ENCODE peak calls at places on chromosomes 2 and 18, in four cellular contexts. C is H9, L is neuronal stem cell, B is H1. I is an unnamed sample.

GRCh38 chr2:20617892-20618467 is 32.9 kb downstream of the HS1BP3 start:
- DNase-seq in C (no peak), B (no peak), L (no peak), I (peak)

GRCh38 chr2:216619411-216620393 is 13.5 kb upstream of the IGFBP2 start:
- DNase-seq in L (no peak), B (no peak), C (peak), I (peak)

GRCh38 chr18:36718705-36719328 is 110.0 kb downstream of the TPGS2 start:
- DNase-seq in B (no peak), C (no peak), L (no peak), I (no peak)

GRCh38 chr2:23465982-23466381 is 81.0 kb downstream of the KLHL29 start:
- DNase-seq in B (no peak), C (no peak), L (no peak), I (no peak)

GRCh38 chr2:108385411-108386071 is 7.8 kb downstream of the SULT1C4 start:
- DNase-seq in L (no peak), B (no peak), C (no peak), I (no peak)

GRCh38 chr2:150944315-150944714 is 317.3 kb downstream of the RBM43 start:
- DNase-seq in L (no peak), B (no peak), C (no peak), I (no peak)

GRCh38 chr18:70183441-70183840 is 22.0 kb downstream of the RTTN start:
- DNase-seq in L (no peak), C (no peak), B (no peak), I (no peak)

GRCh38 chr2:220227272-220227920 is 600.0 kb downstream of the SLC4A3 start:
- DNase-seq in B (no peak), C (no peak), L (no peak), I (peak)

GRCh38 chr2:236754234-236754924 is 184.8 kb downstream of the ACKR3 start:
- DNase-seq in C (no peak), L (no peak), B (no peak), I (no peak)

GRCh38 chr2:134367915-134368911 is 114.3 kb downstream of the MGAT5 start:
- DNase-seq in B (no peak), C (no peak), L (no peak), I (peak)

GRCh38 chr2:6978991-6979390 is 61.8 kb downstream of the RNF144A start:
- DNase-seq in L (no peak), C (no peak), B (no peak), I (no peak)

GRCh38 chr2:237627463-237628321 is at the start of gene LRRFIP1:
- DNase-seq in B (no peak), L (no peak), C (peak), I (no peak)

GRCh38 chr2:11492720-11493119 is 26.8 kb upstream of the E2F6 start:
- DNase-seq in L (no peak), C (no peak), B (no peak), I (no peak)

GRCh38 chr2:239249781-239250180 is 151.0 kb downstream of the HDAC4 start:
- DNase-seq in L (no peak), C (no peak), B (no peak), I (peak)

GRCh38 chr18:77078671-77079070 is 53.9 kb downstream of the MBP start:
- DNase-seq in L (no peak), C (no peak), B (no peak), I (no peak)

DNA sequence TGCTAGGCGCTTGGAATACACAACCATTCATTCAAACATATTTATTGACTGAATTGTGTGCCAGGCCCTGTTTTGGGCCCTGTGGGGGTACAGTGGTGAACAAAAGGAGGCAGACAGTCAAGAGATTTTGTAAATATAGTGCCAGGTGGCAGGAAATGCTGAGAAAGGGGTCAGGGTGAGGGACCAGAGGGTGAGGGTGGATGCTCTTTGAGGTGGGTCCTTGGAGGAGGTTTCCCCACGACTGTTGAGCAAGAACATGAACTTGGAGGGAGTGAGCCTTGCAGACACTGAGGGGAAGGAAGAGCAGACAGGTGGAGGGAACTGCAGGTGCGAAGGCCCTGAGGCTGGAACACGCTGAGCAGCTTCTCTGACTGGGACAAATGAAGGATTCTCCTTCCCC is 40.7 kb downstream of the ODC1 start:
- DNase-seq in B (no peak), L (no peak), C (no peak), I (no peak)
- H3K27ac ChIP-seq in B (no peak), L (no peak), C (no peak), I (no peak)

DNA sequence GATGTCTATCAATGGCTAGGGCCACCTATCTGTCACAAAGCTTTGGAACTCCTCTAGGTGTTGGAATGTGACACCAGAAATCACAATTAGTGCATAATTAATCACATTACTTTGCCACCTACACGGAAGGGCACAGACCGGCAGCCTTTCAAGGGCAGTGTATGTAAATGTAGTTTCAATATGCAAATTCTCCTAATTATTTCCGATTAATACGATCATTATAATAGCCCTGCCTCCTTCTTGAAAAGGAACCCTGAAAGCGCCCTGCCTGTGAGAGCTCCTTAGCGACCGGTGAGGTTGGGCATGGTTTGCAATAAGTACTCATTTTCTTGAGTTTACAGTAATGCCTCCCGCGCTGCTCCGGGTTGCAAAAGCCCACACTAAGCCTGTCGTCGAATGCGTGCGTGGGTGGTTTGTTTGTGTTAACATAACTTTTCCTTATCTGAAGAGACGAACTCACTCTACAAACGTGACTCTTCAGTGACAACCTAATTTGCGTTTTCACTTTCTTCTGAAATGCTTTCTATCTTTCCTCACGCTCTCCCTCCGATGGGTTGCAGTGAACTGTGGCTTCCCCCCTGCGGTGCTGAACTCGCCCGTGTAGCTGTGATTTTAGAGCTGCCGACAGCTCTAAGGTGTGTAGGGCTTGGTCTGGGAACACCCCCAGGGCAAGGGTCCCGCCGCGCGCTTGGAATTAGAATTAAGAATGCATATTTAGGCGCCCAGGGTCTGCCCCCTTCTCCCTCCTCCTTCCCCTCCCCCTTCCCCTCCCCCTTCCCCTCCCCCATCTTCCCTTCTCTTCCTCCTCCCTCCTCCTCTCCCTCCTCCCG is 710 bp upstream of the ID2 start:
- DNase-seq in C (peak), L (peak), B (no peak), I (peak)
- H2BK12ac ChIP-seq in C (no peak), L (no peak), B (peak), I (peak)

GRCh38 chr18:53649621-53650020 is 574.8 kb downstream of the MBD2 start:
- DNase-seq in C (no peak), L (no peak), B (no peak), I (no peak)
- H3K27ac ChIP-seq in C (no peak), L (no peak), B (no peak), I (no peak)

DNA sequence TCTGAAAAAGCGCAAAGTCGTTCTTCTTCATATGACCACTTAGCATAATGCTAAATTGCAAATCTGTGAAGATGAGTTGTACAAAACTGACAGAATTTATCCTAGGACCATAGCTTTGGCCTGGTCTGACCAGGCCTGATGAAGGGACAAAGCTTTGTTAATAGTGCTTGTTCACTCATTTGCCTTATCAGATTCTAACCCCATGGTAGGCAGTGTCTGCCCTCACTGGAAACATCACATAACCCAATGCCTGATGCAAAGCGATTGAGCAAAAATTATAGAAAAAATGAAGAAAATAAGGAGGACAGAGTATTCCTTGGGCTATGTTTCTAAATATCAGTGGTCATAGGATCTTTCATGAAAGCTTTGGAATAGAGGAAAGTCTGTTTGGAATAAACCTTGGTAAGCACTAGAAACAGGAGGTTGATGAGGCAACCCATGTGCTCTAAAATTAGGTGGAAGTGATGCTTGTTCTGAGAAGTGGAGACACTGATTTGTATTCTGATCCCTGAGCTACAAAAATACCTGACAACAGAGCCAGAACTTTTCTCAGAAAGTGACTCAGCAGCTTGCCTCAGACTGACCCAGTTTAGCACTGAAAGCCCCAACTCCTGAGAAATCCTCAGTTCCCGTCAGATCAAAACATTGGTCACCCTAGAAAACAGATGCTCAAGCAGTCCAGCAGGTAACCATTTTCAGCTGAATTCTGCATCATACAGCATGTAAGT is 131.4 kb upstream of the MAPRE2 start:
- DNase-seq in L (no peak), C (no peak), B (no peak), I (peak)
- H2BK12ac ChIP-seq in L (no peak), C (no peak), B (no peak), I (peak)

GRCh38 chr2:190468814-190469569 is 60.8 kb downstream of the MFSD6 start:
- DNase-seq in B (no peak), L (no peak), C (no peak), I (peak)

GRCh38 chr2:190469770-190470169 is 61.6 kb downstream of the MFSD6 start:
- DNase-seq in C (no peak), L (no peak), B (no peak), I (peak)

GRCh38 chr2:190466819-190467444 is 58.8 kb downstream of the MFSD6 start:
- DNase-seq in B (no peak), C (no peak), L (peak), I (no peak)

GRCh38 chr2:190467575-190468083 is 59.5 kb downstream of the MFSD6 start:
- DNase-seq in C (no peak), L (peak), B (no peak), I (no peak)

GRCh38 chr2:190470256-190470826 is 62.2 kb downstream of the MFSD6 start:
- DNase-seq in B (no peak), C (no peak), L (no peak), I (no peak)
- H3K27ac ChIP-seq in B (no peak), C (no peak), L (no peak), I (no peak)

I was measured in mesenchymal stem cell.